ENCODE peak calls at places on chromosomes 4 and X, in six cellular contexts. One of them, this sample, is unnamed.

GRCh38 chr4:41865306-41865980 is 69.8 kb upstream of the TMEM33 start:
- DNase-seq in nephron progenitor cell: peak
- DNase-seq in lower leg skin: no peak
- DNase-seq in upper lobe of right lung: peak
- DNase-seq in B cell: no peak
- DNase-seq in astrocyte: no peak
- DNase-seq in this sample: no peak

GRCh38 chr4:118989098-118990080 is 100.7 kb downstream of the SYNPO2 start:
- DNase-seq in nephron progenitor cell: no peak
- DNase-seq in lower leg skin: peak
- DNase-seq in upper lobe of right lung: no peak
- DNase-seq in B cell: no peak
- DNase-seq in astrocyte: peak
- DNase-seq in this sample: no peak

GRCh38 chr4:7759635-7760034 is 180.0 kb downstream of the AFAP1 start:
- DNase-seq in nephron progenitor cell: no peak
- DNase-seq in lower leg skin: no peak
- DNase-seq in upper lobe of right lung: no peak
- DNase-seq in B cell: no peak
- DNase-seq in astrocyte: no peak
- DNase-seq in this sample: peak

GRCh38 chrX:17007134-17007768 is 60.8 kb downstream of the REPS2 start:
- DNase-seq in nephron progenitor cell: peak
- DNase-seq in lower leg skin: no peak
- DNase-seq in upper lobe of right lung: no peak
- DNase-seq in B cell: no peak
- DNase-seq in astrocyte: no peak
- DNase-seq in this sample: no peak

GRCh38 chr4:188955066-188955465 is 815.8 kb downstream of the TRIML1 start:
- DNase-seq in nephron progenitor cell: no peak
- DNase-seq in lower leg skin: no peak
- DNase-seq in upper lobe of right lung: no peak
- DNase-seq in B cell: no peak
- DNase-seq in astrocyte: no peak
- DNase-seq in this sample: no peak

GRCh38 chr4:187380181-187380581 is 615.4 kb upstream of the ZFP42 start:
- DNase-seq in nephron progenitor cell: no peak
- DNase-seq in lower leg skin: no peak
- DNase-seq in upper lobe of right lung: peak
- DNase-seq in B cell: no peak
- DNase-seq in astrocyte: no peak
- DNase-seq in this sample: no peak

GRCh38 chr4:73573794-73574528 is 46.3 kb downstream of the RASSF6 start:
- DNase-seq in nephron progenitor cell: peak
- DNase-seq in lower leg skin: peak
- DNase-seq in upper lobe of right lung: no peak
- DNase-seq in B cell: no peak
- DNase-seq in astrocyte: peak
- DNase-seq in this sample: peak

GRCh38 chrX:130575831-130576404 is 174.1 kb downstream of the RBMX2 start:
- DNase-seq in nephron progenitor cell: peak
- DNase-seq in lower leg skin: no peak
- DNase-seq in upper lobe of right lung: peak
- DNase-seq in B cell: peak
- DNase-seq in astrocyte: peak
- DNase-seq in this sample: peak

GRCh38 chr4:15373363-15373762 is 54.5 kb upstream of the C1QTNF7 start:
- DNase-seq in nephron progenitor cell: no peak
- DNase-seq in lower leg skin: no peak
- DNase-seq in upper lobe of right lung: no peak
- DNase-seq in B cell: no peak
- DNase-seq in astrocyte: no peak
- DNase-seq in this sample: no peak

GRCh38 chrX:119374736-119375135 is 24.4 kb upstream of the SLC25A43 start:
- DNase-seq in nephron progenitor cell: no peak
- DNase-seq in lower leg skin: no peak
- DNase-seq in upper lobe of right lung: no peak
- DNase-seq in B cell: no peak
- DNase-seq in astrocyte: peak
- DNase-seq in this sample: no peak

DNA sequence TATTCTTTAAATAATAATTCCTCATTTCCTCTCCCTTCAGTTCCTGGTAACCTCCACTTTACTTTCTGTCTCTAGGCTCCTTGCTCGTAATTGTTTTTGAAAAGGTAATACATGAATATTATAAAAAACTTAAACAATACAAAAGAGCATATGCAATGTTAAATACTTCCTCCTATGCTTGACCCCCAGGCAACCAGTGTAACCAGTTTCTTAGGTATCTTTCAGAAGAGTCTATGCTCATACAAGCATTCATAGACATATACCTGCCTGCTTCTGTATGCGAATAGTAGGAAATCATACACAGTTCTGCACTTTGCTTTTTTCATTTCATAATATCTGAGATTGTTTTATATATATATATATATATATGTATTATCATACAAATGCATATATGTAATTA is 2.6 kb upstream of the MID2 start:
- DNase-seq in nephron progenitor cell: no peak
- DNase-seq in lower leg skin: no peak
- DNase-seq in upper lobe of right lung: no peak
- DNase-seq in B cell: no peak
- DNase-seq in astrocyte: no peak
- DNase-seq in this sample: no peak
- TF ChIP-seq CTCF in nephron progenitor cell: no peak
- TF ChIP-seq CTCF in lower leg skin: no peak
- TF ChIP-seq CTCF in upper lobe of right lung: no peak
- TF ChIP-seq CTCF in B cell: no peak
- TF ChIP-seq CTCF in astrocyte: no peak
- TF ChIP-seq CTCF in this sample: no peak

GRCh38 chr4:182268966-182269365 is 25.8 kb downstream of the TENM3 start:
- DNase-seq in nephron progenitor cell: no peak
- DNase-seq in lower leg skin: no peak
- DNase-seq in upper lobe of right lung: no peak
- DNase-seq in B cell: no peak
- DNase-seq in astrocyte: no peak
- DNase-seq in this sample: no peak

GRCh38 chr4:182267048-182267447 is 23.8 kb downstream of the TENM3 start:
- DNase-seq in nephron progenitor cell: no peak
- DNase-seq in lower leg skin: no peak
- DNase-seq in upper lobe of right lung: no peak
- DNase-seq in B cell: no peak
- DNase-seq in astrocyte: no peak
- DNase-seq in this sample: no peak

GRCh38 chr4:182263562-182263961 is 20.4 kb downstream of the TENM3 start:
- DNase-seq in nephron progenitor cell: no peak
- DNase-seq in lower leg skin: no peak
- DNase-seq in upper lobe of right lung: no peak
- DNase-seq in B cell: no peak
- DNase-seq in astrocyte: no peak
- DNase-seq in this sample: no peak

GRCh38 chr4:182264139-182264752 is 21.0 kb downstream of the TENM3 start:
- DNase-seq in nephron progenitor cell: no peak
- DNase-seq in lower leg skin: no peak
- DNase-seq in upper lobe of right lung: no peak
- DNase-seq in B cell: no peak
- DNase-seq in astrocyte: no peak
- DNase-seq in this sample: no peak

DNA sequence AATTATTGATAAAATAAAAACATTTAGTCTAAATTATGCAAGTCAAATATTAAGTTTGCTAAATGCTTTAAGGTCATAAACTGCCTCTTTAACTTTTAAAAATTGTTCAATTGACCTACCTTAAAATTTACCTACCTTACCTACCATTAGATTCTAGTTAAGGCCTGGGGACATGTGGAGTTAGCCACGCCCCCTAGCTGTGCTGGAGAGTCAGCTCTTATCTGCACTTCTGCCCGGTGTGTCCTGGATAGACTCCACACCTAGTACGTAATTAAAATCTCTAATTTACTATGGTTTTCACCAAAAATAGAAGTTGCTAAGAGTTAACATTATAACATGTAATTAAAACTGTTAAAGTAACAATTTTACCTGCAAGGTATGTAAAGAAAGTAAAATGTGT is 22.7 kb downstream of the TENM3 start:
- DNase-seq in nephron progenitor cell: no peak
- DNase-seq in lower leg skin: no peak
- DNase-seq in upper lobe of right lung: no peak
- DNase-seq in B cell: no peak
- DNase-seq in astrocyte: no peak
- DNase-seq in this sample: no peak
- TF ChIP-seq CTCF in nephron progenitor cell: no peak
- TF ChIP-seq CTCF in lower leg skin: no peak
- TF ChIP-seq CTCF in upper lobe of right lung: no peak
- TF ChIP-seq CTCF in B cell: no peak
- TF ChIP-seq CTCF in astrocyte: no peak
- TF ChIP-seq CTCF in this sample: no peak

DNA sequence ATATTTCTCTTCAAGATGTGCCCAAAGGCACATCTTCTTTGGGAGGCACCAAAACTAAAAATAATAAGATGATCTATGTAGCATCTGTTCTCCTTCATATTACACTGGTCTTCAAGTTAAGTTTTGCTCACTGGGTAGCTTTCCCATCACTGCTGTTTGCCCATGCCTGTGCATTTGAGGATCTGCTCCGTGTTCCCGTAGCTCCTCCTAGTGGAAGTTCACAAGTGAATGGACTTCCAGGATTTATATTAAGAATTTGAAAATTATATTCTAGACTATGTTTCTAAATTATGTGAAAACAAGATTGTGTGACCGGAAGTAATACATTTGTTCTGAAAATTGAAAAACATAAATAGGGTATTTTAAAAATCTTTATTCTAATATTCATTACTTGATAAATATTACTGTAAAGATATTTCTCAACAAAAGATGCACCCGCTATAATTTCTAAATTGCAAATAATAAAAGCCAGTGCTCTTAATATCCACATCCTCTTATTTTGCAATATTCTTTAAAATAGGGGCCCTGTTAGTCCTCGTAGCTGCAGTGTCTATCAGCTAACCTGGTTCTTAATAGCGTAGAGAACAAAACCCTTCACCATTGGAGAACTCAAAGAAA is 147.7 kb downstream of the RBM46 start:
- DNase-seq in nephron progenitor cell: no peak
- DNase-seq in lower leg skin: no peak
- DNase-seq in upper lobe of right lung: no peak
- DNase-seq in B cell: no peak
- DNase-seq in astrocyte: peak
- DNase-seq in this sample: peak
- TF ChIP-seq CTCF in nephron progenitor cell: peak
- TF ChIP-seq CTCF in lower leg skin: no peak
- TF ChIP-seq CTCF in upper lobe of right lung: peak
- TF ChIP-seq CTCF in B cell: no peak
- TF ChIP-seq CTCF in astrocyte: peak
- TF ChIP-seq CTCF in this sample: no peak

DNA sequence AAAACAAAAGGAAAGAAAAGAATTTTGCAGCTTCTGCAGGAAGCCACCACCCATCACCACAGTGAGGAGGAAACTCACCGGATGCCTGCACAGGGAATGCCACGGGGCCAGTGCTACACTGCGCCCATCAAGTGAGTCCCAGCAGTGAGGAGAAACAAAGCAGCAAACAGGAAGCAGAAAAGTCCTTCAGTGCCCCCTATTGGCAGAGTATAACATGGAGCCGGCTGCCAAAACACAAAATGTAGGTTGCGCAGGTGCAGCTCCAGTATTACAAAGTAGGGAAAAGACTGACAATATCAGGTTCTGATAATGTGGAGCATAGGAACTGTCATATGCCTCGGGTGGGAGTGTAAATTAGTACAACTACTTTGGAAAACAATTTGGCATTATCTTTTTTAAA is 23.3 kb upstream of the SCML2 start:
- DNase-seq in nephron progenitor cell: peak
- DNase-seq in lower leg skin: no peak
- DNase-seq in upper lobe of right lung: no peak
- DNase-seq in B cell: no peak
- DNase-seq in astrocyte: no peak
- DNase-seq in this sample: peak
- TF ChIP-seq CTCF in nephron progenitor cell: peak
- TF ChIP-seq CTCF in lower leg skin: no peak
- TF ChIP-seq CTCF in upper lobe of right lung: peak
- TF ChIP-seq CTCF in B cell: peak
- TF ChIP-seq CTCF in astrocyte: peak
- TF ChIP-seq CTCF in this sample: peak

GRCh38 chr4:6109842-6110560 is 90.3 kb downstream of the JAKMIP1 start:
- DNase-seq in nephron progenitor cell: no peak
- DNase-seq in lower leg skin: no peak
- DNase-seq in upper lobe of right lung: no peak
- DNase-seq in B cell: no peak
- DNase-seq in astrocyte: no peak
- DNase-seq in this sample: peak
- TF ChIP-seq CTCF in nephron progenitor cell: peak
- TF ChIP-seq CTCF in lower leg skin: no peak
- TF ChIP-seq CTCF in upper lobe of right lung: peak
- TF ChIP-seq CTCF in B cell: no peak
- TF ChIP-seq CTCF in astrocyte: no peak
- TF ChIP-seq CTCF in this sample: peak